ENCODE peak calls at places on chromosomes 4 and X, in four cellular contexts. N is fibroblast of villous mesenchyme, G is HEK293T, Z is lung. W is an unnamed sample.

GRCh38 chr4:40856836-40857362 is 107.1 kb downstream of the NSUN7 start:
- DNase-seq in N (peak; percentile 57), G (peak; percentile 81), Z (peak; percentile 68), W (no peak)

GRCh38 chr4:2289955-2290333 is 28.0 kb upstream of the MXD4 start:
- DNase-seq in N (no peak), G (no peak), Z (no peak), W (no peak)

GRCh38 chrX:20454117-20454516 is 187.4 kb upstream of the RPS6KA3 start:
- DNase-seq in N (peak; percentile 4), G (no peak), Z (no peak), W (peak; percentile 12)

GRCh38 chr4:2798399-2799301 is 5.8 kb downstream of the SH3BP2 start:
- DNase-seq in N (peak; percentile 28), G (no peak), Z (peak; percentile 76), W (no peak)

GRCh38 chr4:4761128-4761991 is 98.1 kb upstream of the MSX1 start:
- DNase-seq in N (no peak), G (peak; percentile 35), Z (no peak), W (no peak)

GRCh38 chr4:48126621-48127020 is 7.4 kb downstream of the TXK start:
- DNase-seq in N (no peak), G (no peak), Z (no peak), W (no peak)

GRCh38 chr4:89434364-89434988 is 126.9 kb upstream of the GPRIN3 start:
- DNase-seq in N (peak; percentile 41), G (peak; percentile 50), Z (no peak), W (no peak)

GRCh38 chr4:124868495-124868894 is 156.0 kb upstream of the ANKRD50 start:
- DNase-seq in N (no peak), G (no peak), Z (no peak), W (no peak)

GRCh38 chrX:150200361-150200760 is 162.8 kb upstream of the MAMLD1 start:
- DNase-seq in N (no peak), G (no peak), Z (no peak), W (no peak)

GRCh38 chrX:97401586-97402101 is 517.9 kb downstream of the RPA4 start:
- DNase-seq in N (peak; percentile 51), G (no peak), Z (no peak), W (no peak)

W was measured in NK-92 treated with Interleukin-12 subunit alpha and Interleukin-12 subunit beta, amount 100 ng/mL, for 24 hours.